ENCODE peak calls at places on chromosome 1, in seven cellular contexts. W is tibial nerve; A is ACHN; I is GM04504; R is T-helper 17 cell; G is AG08396; J is stimulated activated CD4-positive, alpha-beta T cell treated with anti-CD3 and anti-CD28 coated beads, TNF-alpha, amount 100 ng/mL, for 24 hours. C is an unnamed sample.

GRCh38 chr1:169024800-169025253 is 81.7 kb upstream of the ATP1B1 start:
- DNase-seq in W (no peak), A (peak; percentile 96), I (no peak), R (no peak), G (no peak), J (no peak), C (no peak)

GRCh38 chr1:41726899-41727748 is 191.6 kb downstream of the HIVEP3 start:
- DNase-seq in W (peak; percentile 27), A (no peak), I (no peak), R (no peak), G (no peak), J (no peak), C (no peak)

GRCh38 chr1:46456411-46456963 is 33.1 kb upstream of the DMBX1 start:
- DNase-seq in W (no peak), A (no peak), I (no peak), R (no peak), G (no peak), J (no peak), C (no peak)

GRCh38 chr1:10865518-10866313 is 69.3 kb upstream of the CASZ1 start:
- DNase-seq in W (no peak), A (no peak), I (no peak), R (no peak), G (no peak), J (no peak), C (no peak)

GRCh38 chr1:41626616-41627375 is 142.3 kb upstream of the EDN2 start:
- DNase-seq in W (no peak), A (peak; percentile 8), I (no peak), R (no peak), G (no peak), J (peak; percentile 56), C (no peak)

GRCh38 chr1:192448026-192448578 is 127.5 kb upstream of the RGS1 start:
- DNase-seq in W (no peak), A (no peak), I (no peak), R (no peak), G (no peak), J (no peak), C (no peak)

GRCh38 chr1:245807954-245808719 is 653.4 kb downstream of the KIF26B start:
- DNase-seq in W (no peak), A (no peak), I (no peak), R (no peak), G (no peak), J (no peak), C (no peak)

GRCh38 chr1:113388621-113389355 is 1.5 kb upstream of the MAGI3 start:
- DNase-seq in W (no peak), A (no peak), I (no peak), R (no peak), G (no peak), J (no peak), C (no peak)

GRCh38 chr1:56456426-56457101 is 122.8 kb downstream of the PLPP3 start:
- DNase-seq in W (no peak), A (no peak), I (no peak), R (no peak), G (no peak), J (no peak), C (peak; percentile 17)

GRCh38 chr1:168510595-168510918 is 33.2 kb downstream of the XCL2 start:
- DNase-seq in W (no peak), A (no peak), I (no peak), R (no peak), G (no peak), J (no peak), C (no peak)

GRCh38 chr1:113813218-113813617 is 942 bp upstream of the RSBN1 start:
- DNase-seq in W (no peak), A (no peak), I (no peak), R (no peak), G (no peak), J (no peak), C (no peak)

GRCh38 chr1:213125686-213126085 is 74.6 kb downstream of the RPS6KC1 start:
- DNase-seq in W (no peak), A (no peak), I (no peak), R (no peak), G (no peak), J (no peak), C (no peak)

GRCh38 chr1:56516539-56517252 is 62.7 kb downstream of the PLPP3 start:
- DNase-seq in W (no peak), A (no peak), I (no peak), R (no peak), G (no peak), J (no peak), C (no peak)

GRCh38 chr1:93552751-93553455 is 105.0 kb downstream of the FNBP1L start:
- DNase-seq in W (no peak), A (no peak), I (peak; percentile 31), R (no peak), G (no peak), J (no peak), C (no peak)

GRCh38 chr1:93143136-93143535 is 37.1 kb downstream of the TMED5 start:
- DNase-seq in W (no peak), A (no peak), I (no peak), R (no peak), G (no peak), J (no peak), C (no peak)

GRCh38 chr1:51671527-51672325 is 54.8 kb downstream of the OSBPL9 start:
- DNase-seq in W (no peak), A (no peak), I (no peak), R (no peak), G (peak; percentile 24), J (no peak), C (peak; percentile 9)

GRCh38 chr1:2311184-2312032 is 79.9 kb downstream of the MORN1 start:
- DNase-seq in W (peak; percentile 57), A (peak; percentile 18), I (no peak), R (peak; percentile 42), G (peak; percentile 84), J (peak; percentile 58), C (peak; percentile 40)

GRCh38 chr1:57831624-57832023 is 407.8 kb upstream of the DAB1 start:
- DNase-seq in W (no peak), A (peak; percentile 2), I (no peak), R (no peak), G (no peak), J (no peak), C (no peak)

GRCh38 chr1:202315576-202316168 is 26.1 kb downstream of the UBE2T start:
- DNase-seq in W (peak; percentile 51), A (peak; percentile 76), I (peak; percentile 35), R (peak; percentile 54), G (peak; percentile 85), J (peak; percentile 73), C (peak; percentile 53)

GRCh38 chr1:155123801-155124200 is 3.9 kb upstream of the EFNA1 start:
- DNase-seq in W (no peak), A (no peak), I (no peak), R (no peak), G (no peak), J (no peak), C (no peak)

GRCh38 chr1:10980841-10981727 is 31.4 kb upstream of the TARDBP start:
- DNase-seq in W (peak; percentile 65), A (no peak), I (peak; percentile 62), R (no peak), G (no peak), J (no peak), C (no peak)

GRCh38 chr1:163980391-163980790 is 578.6 kb upstream of the PBX1 start:
- DNase-seq in W (no peak), A (no peak), I (no peak), R (no peak), G (no peak), J (no peak), C (no peak)

GRCh38 chr1:203288351-203288894 is 16.9 kb upstream of the BTG2 start:
- DNase-seq in W (no peak), A (no peak), I (no peak), R (no peak), G (no peak), J (no peak), C (no peak)

GRCh38 chr1:100443739-100444571 is 91.6 kb downstream of the CDC14A start:
- DNase-seq in W (no peak), A (no peak), I (no peak), R (no peak), G (no peak), J (no peak), C (peak; percentile 30)

GRCh38 chr1:73009311-73009710 is 727.0 kb upstream of the NEGR1 start:
- DNase-seq in W (no peak), A (no peak), I (no peak), R (no peak), G (no peak), J (no peak), C (no peak)

GRCh38 chr1:190000365-190000872 is 477.2 kb downstream of the BRINP3 start:
- DNase-seq in W (no peak), A (no peak), I (no peak), R (no peak), G (no peak), J (no peak), C (no peak)

GRCh38 chr1:216310776-216311175 is 112.5 kb downstream of the USH2A start:
- DNase-seq in W (no peak), A (peak; percentile 55), I (peak; percentile 23), R (no peak), G (peak; percentile 3), J (no peak), C (no peak)

GRCh38 chr1:14930224-14930965 is 223.2 kb upstream of the TMEM51 start:
- DNase-seq in W (no peak), A (no peak), I (no peak), R (no peak), G (no peak), J (no peak), C (no peak)

GRCh38 chr1:186497651-186498050 is 36.7 kb upstream of the PDC start:
- DNase-seq in W (no peak), A (no peak), I (no peak), R (no peak), G (no peak), J (no peak), C (no peak)

GRCh38 chr1:39720094-39720999 is 18.3 kb upstream of the PPIE start:
- DNase-seq in W (no peak), A (peak; percentile 60), I (peak; percentile 23), R (no peak), G (peak; percentile 25), J (no peak), C (no peak)

GRCh38 chr1:160189649-160190625 is at the start of gene CASQ1:
- DNase-seq in W (no peak), A (peak; percentile 34), I (peak; percentile 18), R (no peak), G (peak; percentile 43), J (no peak), C (no peak)

GRCh38 chr1:86765073-86765472 is 60.7 kb downstream of the SH3GLB1 start:
- DNase-seq in W (no peak), A (no peak), I (no peak), R (no peak), G (no peak), J (no peak), C (no peak)

GRCh38 chr1:172002725-172003345 is 161.5 kb downstream of the DNM3 start:
- DNase-seq in W (no peak), A (peak; percentile 65), I (peak; percentile 24), R (no peak), G (peak; percentile 30), J (no peak), C (no peak)

GRCh38 chr1:20430355-20431290 is 55.4 kb downstream of the CAMK2N1 start:
- DNase-seq in W (no peak), A (peak; percentile 43), I (no peak), R (no peak), G (peak; percentile 45), J (peak; percentile 41), C (no peak)

GRCh38 chr1:44300882-44301281 is 54.2 kb downstream of the ERI3 start:
- DNase-seq in W (no peak), A (no peak), I (no peak), R (no peak), G (no peak), J (no peak), C (no peak)

GRCh38 chr1:3944621-3944914 is 44.5 kb upstream of the C1orf174 start:
- DNase-seq in W (no peak), A (no peak), I (no peak), R (no peak), G (no peak), J (no peak), C (no peak)

GRCh38 chr1:109535481-109535880 is 4.2 kb upstream of the GPR61 start:
- DNase-seq in W (no peak), A (no peak), I (no peak), R (no peak), G (no peak), J (no peak), C (no peak)

GRCh38 chr1:33257388-33257758 is 1.1 kb downstream of the ZNF362 start:
- DNase-seq in W (no peak), A (no peak), I (no peak), R (no peak), G (peak; percentile 36), J (no peak), C (no peak)